ENCODE peak calls at places on chromosomes 1 and 21, in eight cellular contexts. E, T, X, G, H, D, K and O are unnamed samples.

GRCh38 chr1:186082235-186082937 is 292.7 kb downstream of the TPR start:
- DNase-seq in E (peak), T (no peak), X (peak), G (peak), H (no peak), D (no peak), K (peak), O (no peak)

GRCh38 chr1:54965624-54966340 is 14.6 kb upstream of the TMEM61 start:
- DNase-seq in E (peak), T (no peak), X (no peak), G (peak), H (no peak), D (no peak), K (no peak), O (no peak)

GRCh38 chr1:194338241-194338948 is 1152.0 kb upstream of the B3GALT2 start:
- DNase-seq in E (peak), T (no peak), X (no peak), G (no peak), H (no peak), D (no peak), K (no peak), O (no peak)

GRCh38 chr1:247588060-247588459 is at the start of gene OR2G2:
- DNase-seq in E (no peak), T (no peak), X (no peak), G (no peak), H (no peak), D (no peak), K (no peak), O (no peak)

GRCh38 chr1:44089371-44090070 is 29.1 kb upstream of the KLF17 start:
- DNase-seq in E (peak), T (no peak), X (no peak), G (no peak), H (no peak), D (no peak), K (no peak), O (no peak)

GRCh38 chr1:154812911-154813816 is 56.9 kb downstream of the KCNN3 start:
- DNase-seq in E (no peak), T (no peak), X (peak), G (no peak), H (no peak), D (no peak), K (peak), O (peak)

GRCh38 chr1:44784094-44785026 is 3.6 kb downstream of the BEST4 start:
- DNase-seq in E (no peak), T (peak), X (no peak), G (peak), H (no peak), D (no peak), K (peak), O (no peak)

GRCh38 chr1:243748706-243749283 is 101.2 kb downstream of the AKT3 start:
- DNase-seq in E (peak), T (peak), X (peak), G (no peak), H (no peak), D (peak), K (peak), O (no peak)

GRCh38 chr1:235160395-235160964 is 570 bp downstream of the RBM34 start:
- DNase-seq in E (no peak), T (peak), X (no peak), G (no peak), H (no peak), D (no peak), K (no peak), O (peak)

GRCh38 chr1:209884665-209885117 is 53.3 kb upstream of the SYT14 start:
- DNase-seq in E (peak), T (no peak), X (no peak), G (peak), H (no peak), D (peak), K (peak), O (peak)

GRCh38 chr1:12618661-12619395 is 818 bp upstream of the DHRS3 start:
- DNase-seq in E (peak), T (peak), X (no peak), G (peak), H (no peak), D (peak), K (peak), O (peak)

GRCh38 chr1:207806531-207807394 is 54.9 kb downstream of the CD46 start:
- DNase-seq in E (peak), T (no peak), X (no peak), G (no peak), H (no peak), D (no peak), K (no peak), O (no peak)

GRCh38 chr1:40143891-40144575 is 17.2 kb upstream of the RLF start:
- DNase-seq in E (peak), T (no peak), X (peak), G (peak), H (no peak), D (peak), K (peak), O (no peak)

GRCh38 chr1:66445492-66446181 is 88.3 kb upstream of the SGIP1 start:
- DNase-seq in E (no peak), T (no peak), X (no peak), G (peak), H (no peak), D (no peak), K (no peak), O (no peak)

GRCh38 chr1:232302376-232303049 is 327.4 kb downstream of the SIPA1L2 start:
- DNase-seq in E (no peak), T (no peak), X (no peak), G (no peak), H (no peak), D (no peak), K (no peak), O (no peak)

GRCh38 chr1:48674641-48675040 is 102.0 kb downstream of the BEND5 start:
- DNase-seq in E (peak), T (no peak), X (no peak), G (no peak), H (no peak), D (no peak), K (no peak), O (peak)

GRCh38 chr1:8598060-8598724 is 219.2 kb downstream of the RERE start:
- DNase-seq in E (no peak), T (peak), X (peak), G (no peak), H (no peak), D (no peak), K (peak), O (no peak)

GRCh38 chr1:64929221-64929620 is 37.1 kb downstream of the JAK1 start:
- DNase-seq in E (no peak), T (no peak), X (no peak), G (no peak), H (no peak), D (no peak), K (no peak), O (no peak)

GRCh38 chr1:151039527-151039926 is 3.1 kb downstream of the BNIPL start:
- DNase-seq in E (no peak), T (no peak), X (no peak), G (no peak), H (no peak), D (no peak), K (no peak), O (no peak)

GRCh38 chr1:67937010-67937409 is 103.7 kb upstream of the GNG12 start:
- DNase-seq in E (no peak), T (no peak), X (no peak), G (no peak), H (no peak), D (no peak), K (no peak), O (no peak)

GRCh38 chr1:1085911-1086841 is 12.1 kb upstream of the RNF223 start:
- DNase-seq in E (no peak), T (no peak), X (no peak), G (no peak), H (no peak), D (no peak), K (no peak), O (no peak)

GRCh38 chr1:110874303-110875215 is 1.6 kb downstream of the CD53 start:
- DNase-seq in E (no peak), T (no peak), X (no peak), G (no peak), H (no peak), D (no peak), K (no peak), O (no peak)

GRCh38 chr21:39687069-39687468 is 57.9 kb upstream of the IGSF5 start:
- DNase-seq in E (no peak), T (no peak), X (no peak), G (peak), H (no peak), D (no peak), K (no peak), O (no peak)

GRCh38 chr1:21232044-21232443 is 55.3 kb upstream of the EIF4G3 start:
- DNase-seq in E (peak), T (peak), X (peak), G (peak), H (no peak), D (peak), K (peak), O (no peak)

GRCh38 chr1:30599721-30600120 is 123.7 kb downstream of the MATN1 start:
- DNase-seq in E (no peak), T (no peak), X (no peak), G (no peak), H (no peak), D (no peak), K (no peak), O (no peak)